ENCODE peak calls at places on chromosomes 2 and 18, in four cellular contexts. E is foreskin melanocyte; F is CD4-positive, alpha-beta T cell; U is NCI-H510A. J is an unnamed sample.

GRCh38 chr2:218859994-218860831 is 608 bp downstream of the WNT6 start:
- DNase-seq in F (no peak), E (no peak), U (no peak), J (no peak)

GRCh38 chr18:75854174-75854573 is 426.7 kb upstream of the SMIM21 start:
- DNase-seq in E (no peak), U (no peak), F (no peak), J (no peak)

GRCh38 chr2:240449764-240450531 is 14.5 kb downstream of the GPC1 start:
- DNase-seq in F (no peak), E (no peak), U (no peak), J (no peak)

GRCh38 chr2:127479866-127480743 is 46.2 kb downstream of the IWS1 start:
- DNase-seq in F (no peak), U (no peak), E (no peak), J (no peak)

GRCh38 chr18:57864615-57865121 is 61.6 kb upstream of the ATP8B1 start:
- DNase-seq in E (no peak), U (no peak), F (no peak), J (no peak)

GRCh38 chr18:12657849-12658829 is at the start of gene SPIRE1:
- DNase-seq in F (peak; percentile 13), U (peak; percentile 39), E (no peak), J (no peak)

GRCh38 chr2:68690851-68691250 is 43.8 kb upstream of the ARHGAP25 start:
- DNase-seq in E (no peak), F (no peak), U (no peak), J (no peak)

GRCh38 chr2:63865159-63865799 is 23.6 kb downstream of the UGP2 start:
- DNase-seq in E (no peak), F (no peak), U (no peak), J (no peak)

GRCh38 chr2:164458801-164459200 is 162.5 kb downstream of the GRB14 start:
- DNase-seq in F (no peak), E (no peak), U (no peak), J (no peak)

GRCh38 chr2:145096582-145096981 is 576.7 kb upstream of the ZEB2 start:
- DNase-seq in F (no peak), E (no peak), U (no peak), J (no peak)

GRCh38 chr2:171702781-171703556 is 15.7 kb downstream of the DYNC1I2 start:
- DNase-seq in E (no peak), U (no peak), F (no peak), J (no peak)

GRCh38 chr18:35962320-35962719 is 10.2 kb upstream of the RMP24 start:
- DNase-seq in E (no peak), F (no peak), U (no peak), J (no peak)

GRCh38 chr2:241177526-241177925 is 11.0 kb upstream of the ANO7 start:
- DNase-seq in E (no peak), U (no peak), F (no peak), J (no peak)

GRCh38 chr18:63676526-63676925 is 14.8 kb upstream of the SERPINB3 start:
- DNase-seq in U (peak; percentile 26), F (no peak), E (no peak), J (no peak)

GRCh38 chr18:62486290-62486964 is 36.4 kb upstream of the ZCCHC2 start:
- DNase-seq in F (no peak), E (no peak), U (peak; percentile 5), J (no peak)

GRCh38 chr2:180975585-180975984 is 4.8 kb upstream of the UBE2E3 start:
- DNase-seq in U (no peak), F (no peak), E (no peak), J (no peak)

GRCh38 chr18:32267463-32267862 is 77.6 kb downstream of the MEP1B start:
- DNase-seq in F (no peak), E (no peak), U (no peak), J (no peak)

GRCh38 chr2:28160986-28161425 is 231.7 kb upstream of the FOSL2 start:
- DNase-seq in E (peak; percentile 54), U (no peak), F (no peak), J (no peak)

GRCh38 chr2:101150306-101151140 is 659 bp downstream of the TBC1D8 start:
- DNase-seq in U (no peak), F (no peak), E (no peak), J (no peak)

GRCh38 chr2:36587091-36587490 is 10.9 kb downstream of the FEZ2 start:
- DNase-seq in E (no peak), U (no peak), F (no peak), J (no peak)

GRCh38 chr2:110804915-110805314 is 72.5 kb downstream of the ACOXL start:
- DNase-seq in U (no peak), F (peak; percentile 5), E (no peak), J (no peak)

GRCh38 chr2:228725031-228725430 is 543.5 kb upstream of the SPHKAP start:
- DNase-seq in E (no peak), F (no peak), U (no peak), J (no peak)

GRCh38 chr2:56337342-56337741 is 153.6 kb downstream of the CCDC85A start:
- DNase-seq in U (peak; percentile 40), E (no peak), F (no peak), J (peak; percentile 83)

GRCh38 chr2:230418341-230419016 is 2.5 kb downstream of the SP100 start:
- DNase-seq in E (no peak), F (no peak), U (no peak), J (no peak)

GRCh38 chr2:160288324-160288723 is 88.3 kb upstream of the ITGB6 start:
- DNase-seq in F (no peak), U (no peak), E (no peak), J (no peak)

GRCh38 chr2:81247648-81248047 is 943.1 kb upstream of the LRRTM1 start:
- DNase-seq in F (no peak), U (no peak), E (no peak), J (no peak)

GRCh38 chr2:41355794-41356193 is 692.0 kb upstream of the PKDCC start:
- DNase-seq in F (no peak), E (no peak), U (no peak), J (no peak)

GRCh38 chr18:10839401-10839800 is 310.0 kb downstream of the PIEZO2 start:
- DNase-seq in F (no peak), E (no peak), U (no peak), J (no peak)

GRCh38 chr2:97834610-97835009 is 121.2 kb downstream of the ZAP70 start:
- DNase-seq in F (no peak), U (no peak), E (no peak), J (no peak)